ENCODE peak calls at places on chromosomes 4 and X, in four cellular contexts. C is HepG2, N is HCT116, G is K562. F is an unnamed sample.

GRCh38 chrX:36961590-36961989 is 46.6 kb upstream of the FAM47C start:
- DNase-seq in C (peak), N (peak), G (peak), F (no peak)

GRCh38 chr4:144701683-144702233 is 55.8 kb downstream of the HHIP start:
- DNase-seq in C (no peak), N (no peak), G (no peak), F (no peak)

GRCh38 chrX:22424919-22425318 is 152.2 kb downstream of the CBLL2 start:
- DNase-seq in C (no peak), N (no peak), G (no peak), F (no peak)

GRCh38 chr4:3784469-3785291 is 18.5 kb downstream of the ADRA2C start:
- DNase-seq in C (peak), N (no peak), G (no peak), F (no peak)

GRCh38 chrX:153902388-153902787 is 2.1 kb upstream of the AVPR2 start:
- DNase-seq in C (no peak), N (no peak), G (no peak), F (no peak)

GRCh38 chr4:56704074-56704473 is 23.0 kb upstream of the HOPX start:
- DNase-seq in C (no peak), N (no peak), G (no peak), F (no peak)

GRCh38 chr4:138952405-138952804 is 63.2 kb upstream of the NOCT start:
- DNase-seq in C (no peak), N (no peak), G (no peak), F (no peak)

GRCh38 chr4:38237139-38237538 is 276.9 kb downstream of the PTTG2 start:
- DNase-seq in C (peak), N (no peak), G (no peak), F (peak)

GRCh38 chr4:182143822-182144620 is 99.2 kb upstream of the TENM3 start:
- DNase-seq in C (no peak), N (no peak), G (no peak), F (no peak)

GRCh38 chr4:112448211-112448745 is 67.7 kb downstream of the NEUROG2 start:
- DNase-seq in C (no peak), N (no peak), G (no peak), F (no peak)

GRCh38 chr4:98963538-98964433 is 31.7 kb upstream of the METAP1 start:
- DNase-seq in C (no peak), N (no peak), G (no peak), F (no peak)

GRCh38 chrX:151970661-151971060 is 3.8 kb downstream of the GABRE start:
- DNase-seq in C (peak), N (no peak), G (no peak), F (no peak)

GRCh38 chr4:138405934-138406567 is 163.9 kb upstream of the SLC7A11 start:
- DNase-seq in C (no peak), N (no peak), G (no peak), F (no peak)

GRCh38 chr4:163332526-163333405 is at the start of gene NPY1R:
- DNase-seq in C (peak), N (peak), G (peak), F (peak)

GRCh38 chr4:47824844-47825243 is 13.0 kb downstream of the CORIN start:
- DNase-seq in C (no peak), N (no peak), G (peak), F (no peak)

GRCh38 chrX:52078133-52078532 is 9.2 kb upstream of the MAGED4B start:
- DNase-seq in C (no peak), N (no peak), G (no peak), F (no peak)

DNA sequence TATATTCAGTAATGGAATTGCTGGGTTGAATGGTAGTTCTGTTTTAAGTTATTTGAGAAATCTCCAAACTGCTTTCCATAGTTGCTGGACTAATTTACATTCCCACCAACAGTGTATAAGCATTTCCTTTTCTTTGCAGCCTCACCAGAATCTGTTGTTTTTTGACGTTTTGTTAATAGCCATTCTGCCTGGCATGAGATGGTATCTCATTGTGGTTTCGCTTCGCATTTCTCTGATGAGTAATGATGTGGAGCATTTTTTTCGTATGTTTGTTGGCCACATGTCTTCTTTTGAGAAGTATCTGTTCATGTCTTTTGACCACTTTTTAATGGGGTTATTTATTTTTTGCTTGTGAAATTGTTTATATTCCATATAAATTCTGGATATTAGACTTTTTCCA is 13.6 kb upstream of the MAGED4B start:
- DNase-seq in C (no peak), N (no peak), G (no peak), F (no peak)
- TF ChIP-seq TCF7L2 in C (no peak), N (no peak), G (no peak), F (no peak)

DNA sequence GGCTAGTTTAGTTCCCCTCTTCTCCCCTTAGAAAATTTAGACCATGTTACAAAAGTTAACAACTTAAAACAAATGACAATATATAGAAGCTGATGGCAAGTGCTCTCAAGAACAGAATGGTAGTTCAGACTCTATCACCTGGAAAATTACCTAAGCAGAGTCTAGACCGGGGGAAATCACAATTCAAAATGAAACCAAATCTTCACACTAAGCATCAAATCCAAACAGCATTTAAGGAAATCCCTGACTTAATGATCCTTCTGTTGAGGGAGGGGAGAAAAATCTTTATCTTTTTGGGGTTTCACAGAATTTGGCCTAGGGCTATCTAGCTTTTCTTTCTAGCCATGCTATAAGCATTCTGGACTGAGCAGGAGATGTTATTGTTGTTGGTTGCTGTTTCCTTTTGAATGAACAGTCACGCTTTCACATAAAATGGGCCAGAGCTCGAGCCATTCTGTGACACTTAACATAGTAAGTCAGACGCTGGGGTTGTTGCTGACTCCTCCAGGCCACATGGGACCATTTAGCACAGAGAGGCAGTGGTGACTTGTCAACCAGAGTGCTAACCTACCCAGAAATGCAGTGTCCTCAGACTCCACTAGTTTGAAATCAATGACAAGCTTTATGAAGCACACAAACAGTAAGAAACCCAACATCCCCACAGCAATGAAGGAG is 16.0 kb upstream of the LSM6 start:
- DNase-seq in C (no peak), N (no peak), G (no peak), F (no peak)
- TF ChIP-seq TCF7L2 in C (no peak), N (no peak), G (no peak), F (no peak)

DNA sequence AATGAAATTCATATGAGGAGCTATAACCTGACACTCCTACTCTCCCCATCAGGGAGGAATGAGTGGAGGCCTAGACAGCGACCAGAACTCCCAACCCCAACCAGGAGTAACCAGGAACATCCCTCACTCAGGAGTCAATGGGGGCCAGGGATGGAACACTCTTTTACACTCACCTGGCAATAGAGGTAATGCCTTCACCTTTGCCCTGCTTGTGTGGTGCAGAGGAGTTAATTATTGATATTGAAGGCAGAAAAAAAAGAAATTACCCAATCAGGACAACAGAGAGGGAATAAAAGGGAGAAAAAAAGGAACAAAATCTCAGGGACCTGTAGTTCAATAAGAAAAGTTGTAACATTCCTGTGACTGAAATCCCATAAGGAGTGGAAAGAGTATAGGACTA is 141.5 kb downstream of the PPP4R3C start:
- DNase-seq in C (no peak), N (no peak), G (no peak), F (no peak)
- TF ChIP-seq TCF7L2 in C (no peak), N (no peak), G (no peak), F (no peak)

DNA sequence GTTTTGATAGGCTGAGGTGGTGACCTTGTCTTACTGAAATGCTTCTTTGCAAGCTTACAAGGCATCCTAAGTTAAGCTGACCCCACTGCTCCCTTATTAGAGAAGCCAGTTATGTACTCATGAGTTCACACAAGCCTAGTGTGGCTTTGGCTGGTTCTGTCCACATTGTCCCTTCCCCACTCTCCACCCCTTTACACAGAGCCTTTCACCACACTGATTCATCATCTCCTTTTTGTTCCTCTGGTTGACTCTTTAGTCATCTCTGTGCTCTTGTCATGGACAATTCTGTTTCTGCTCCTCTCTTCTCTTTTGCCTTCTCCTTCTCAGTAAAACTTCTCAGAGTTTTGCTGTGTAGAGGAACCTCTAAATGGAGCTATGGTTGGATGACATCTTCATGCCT is 4.9 kb downstream of the CHRNA9 start:
- DNase-seq in C (no peak), N (no peak), G (no peak), F (no peak)
- TF ChIP-seq TCF7L2 in C (no peak), N (no peak), G (no peak), F (no peak)

GRCh38 chrX:56232221-56233082 is at the start of gene KLF8:
- DNase-seq in C (no peak), N (peak), G (peak), F (no peak)
- TF ChIP-seq TCF7L2 in C (no peak), N (no peak), G (no peak), F (no peak)

GRCh38 chr4:2008671-2008920 is 178 bp downstream of the NELFA start:
- DNase-seq in C (no peak), N (no peak), G (no peak), F (no peak)

GRCh38 chr4:2006956-2007653 is 1.7 kb downstream of the NELFA start:
- DNase-seq in C (peak), N (no peak), G (peak), F (no peak)

GRCh38 chr4:2006367-2006766 is 2.4 kb downstream of the NELFA start:
- DNase-seq in C (no peak), N (no peak), G (no peak), F (no peak)

GRCh38 chr4:2008921-2009650 is at the start of gene NELFA:
- DNase-seq in C (peak), N (peak), G (peak), F (peak)

DNA sequence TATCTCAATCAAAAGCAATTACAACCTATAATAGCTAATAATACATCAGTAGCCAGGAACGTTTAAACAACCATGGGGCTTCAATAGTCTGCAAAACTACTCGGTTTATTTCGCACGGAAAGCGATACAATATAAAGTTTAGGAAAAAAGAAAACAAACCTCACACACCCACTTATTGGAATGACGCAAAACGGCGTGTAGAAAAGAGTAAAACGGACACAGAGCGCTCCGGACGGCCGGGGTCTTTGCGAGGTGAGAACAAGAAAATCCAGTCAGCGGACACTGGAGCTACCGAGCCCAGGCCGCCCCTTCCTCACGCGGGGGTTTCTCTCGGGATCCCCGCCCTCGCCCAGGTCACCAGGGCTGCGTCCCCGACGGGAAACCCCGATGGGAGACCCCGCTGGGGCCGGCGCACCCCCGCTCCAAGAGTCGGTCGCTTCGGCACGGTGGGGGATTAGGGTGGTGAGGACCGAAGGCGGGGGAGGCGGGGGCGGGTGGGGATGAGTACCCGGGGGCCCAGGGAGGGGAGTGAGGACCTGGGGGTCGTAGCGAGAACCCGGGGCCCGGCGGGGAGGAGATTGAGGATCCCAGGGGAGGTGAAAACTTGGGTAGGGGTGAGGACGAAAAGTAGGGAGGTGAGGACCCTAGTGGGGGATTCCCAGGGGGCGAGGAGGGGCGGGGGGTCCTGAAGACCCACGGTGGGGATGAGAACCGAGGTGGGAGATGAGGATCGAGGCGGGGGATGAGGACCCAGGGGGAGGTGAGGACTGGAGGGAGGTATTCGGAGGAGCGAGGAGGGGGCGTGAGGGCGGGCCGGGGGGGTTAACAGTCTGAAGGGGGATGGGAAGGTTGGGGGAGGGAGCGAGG is 737 bp downstream of the NELFA start:
- DNase-seq in C (no peak), N (no peak), G (peak), F (no peak)
- TF ChIP-seq TCF7L2 in C (no peak), N (no peak), G (no peak), F (no peak)

GRCh38 chrX:95885074-95885473 is 799.6 kb upstream of the DIAPH2 start:
- DNase-seq in C (no peak), N (no peak), G (no peak), F (no peak)
- TF ChIP-seq TCF7L2 in C (no peak), N (no peak), G (no peak), F (no peak)

GRCh38 chr4:52627876-52628275 is 31.2 kb downstream of the USP46 start:
- DNase-seq in C (no peak), N (no peak), G (no peak), F (no peak)

GRCh38 chr4:52628974-52629373 is 30.1 kb downstream of the USP46 start:
- DNase-seq in C (no peak), N (no peak), G (no peak), F (no peak)

GRCh38 chr4:52622564-52622963 is 36.5 kb downstream of the USP46 start:
- DNase-seq in C (no peak), N (no peak), G (no peak), F (no peak)

GRCh38 chr4:52633846-52634245 is 25.3 kb downstream of the USP46 start:
- DNase-seq in C (no peak), N (no peak), G (no peak), F (no peak)

GRCh38 chr4:52628543-52628942 is 30.6 kb downstream of the USP46 start:
- DNase-seq in C (no peak), N (no peak), G (no peak), F (no peak)
- TF ChIP-seq TCF7L2 in C (no peak), N (no peak), G (no peak), F (no peak)

DNA sequence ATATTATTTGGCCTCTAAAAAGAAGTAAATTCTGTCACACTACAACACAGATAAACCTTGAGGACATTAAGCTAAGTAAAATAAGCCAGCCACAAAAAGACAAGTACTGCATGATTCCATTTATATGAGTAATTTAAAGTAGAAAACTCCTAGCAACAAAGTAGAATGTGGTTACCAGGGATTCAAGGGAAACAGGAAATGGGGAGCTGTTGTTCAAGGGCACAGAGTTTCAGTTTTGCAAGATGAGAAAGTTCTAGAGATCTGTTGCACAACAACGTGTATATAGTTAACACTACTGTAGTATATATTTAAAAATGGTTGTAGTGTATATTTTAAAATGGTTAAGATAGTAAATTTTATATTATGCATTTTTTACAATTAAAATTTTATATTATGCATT is 25.4 kb downstream of the SEC31A start:
- DNase-seq in C (peak), N (no peak), G (no peak), F (no peak)
- TF ChIP-seq TCF7L2 in C (no peak), N (no peak), G (no peak), F (no peak)

GRCh38 chr4:142144813-142145212 is 508.4 kb downstream of the IL15 start:
- DNase-seq in C (no peak), N (no peak), G (no peak), F (no peak)

GRCh38 chr4:142155347-142155746 is 519.0 kb downstream of the IL15 start:
- DNase-seq in C (no peak), N (no peak), G (no peak), F (no peak)

GRCh38 chr4:142156246-142156645 is 519.9 kb downstream of the IL15 start:
- DNase-seq in C (no peak), N (no peak), G (no peak), F (no peak)

DNA sequence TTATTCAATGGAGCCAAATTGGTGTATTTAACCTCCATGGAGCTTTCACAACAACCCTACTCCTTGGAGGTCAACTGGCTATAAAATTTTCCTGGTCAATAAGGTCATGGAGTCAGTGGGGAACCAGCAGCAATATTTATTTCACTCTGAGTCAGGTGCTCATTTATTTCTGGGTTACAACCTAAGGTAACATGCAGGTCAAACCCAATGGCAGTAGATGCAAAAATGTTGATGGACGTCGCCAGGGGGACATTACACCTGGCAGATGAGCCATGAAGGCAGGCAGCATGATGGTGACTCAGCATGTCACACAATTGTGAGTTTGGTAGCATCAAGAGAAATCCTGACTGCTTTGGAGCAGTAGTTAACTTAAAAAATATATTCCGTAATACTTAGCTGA is 514.1 kb downstream of the IL15 start:
- DNase-seq in C (no peak), N (no peak), G (no peak), F (no peak)
- TF ChIP-seq TCF7L2 in C (no peak), N (no peak), G (no peak), F (no peak)